ENCODE peak calls at places on chromosomes 1 and 21, in seven cellular contexts. One of them, this sample, is unnamed.

GRCh38 chr1:211095381-211095780 is 38.6 kb downstream of the KCNH1 start:
- DNase-seq in HCT116: no peak
- DNase-seq in suprapubic skin: no peak
- DNase-seq in ovary: no peak
- DNase-seq in A549: no peak
- DNase-seq in tibial nerve: no peak
- DNase-seq in NB4: no peak
- DNase-seq in this sample: no peak

GRCh38 chr1:65265296-65266271 is 43.8 kb upstream of the DNAJC6 start:
- DNase-seq in tibial nerve: no peak
- DNase-seq in ovary: peak
- DNase-seq in NB4: no peak
- DNase-seq in suprapubic skin: no peak
- DNase-seq in HCT116: no peak
- DNase-seq in A549: no peak
- DNase-seq in this sample: no peak

GRCh38 chr1:64343105-64343960 is 126.6 kb upstream of the CACHD1 start:
- DNase-seq in suprapubic skin: no peak
- DNase-seq in A549: peak
- DNase-seq in ovary: no peak
- DNase-seq in HCT116: peak
- DNase-seq in NB4: no peak
- DNase-seq in tibial nerve: no peak
- DNase-seq in this sample: no peak

GRCh38 chr1:89635825-89636815 is 3.2 kb downstream of the LRRC8C start:
- DNase-seq in suprapubic skin: no peak
- DNase-seq in tibial nerve: no peak
- DNase-seq in NB4: no peak
- DNase-seq in HCT116: no peak
- DNase-seq in A549: no peak
- DNase-seq in ovary: no peak
- DNase-seq in this sample: no peak

GRCh38 chr1:187226396-187226795 is 397.6 kb downstream of the PLA2G4A start:
- DNase-seq in ovary: no peak
- DNase-seq in suprapubic skin: no peak
- DNase-seq in NB4: no peak
- DNase-seq in A549: no peak
- DNase-seq in tibial nerve: no peak
- DNase-seq in HCT116: no peak
- DNase-seq in this sample: no peak

GRCh38 chr1:36089393-36090121 is 865 bp downstream of the ADPRS start:
- DNase-seq in tibial nerve: no peak
- DNase-seq in HCT116: no peak
- DNase-seq in NB4: peak
- DNase-seq in A549: no peak
- DNase-seq in suprapubic skin: no peak
- DNase-seq in ovary: no peak
- DNase-seq in this sample: peak

GRCh38 chr1:6008696-6009095 is 16.5 kb upstream of the NPHP4 start:
- DNase-seq in suprapubic skin: no peak
- DNase-seq in HCT116: no peak
- DNase-seq in NB4: no peak
- DNase-seq in ovary: no peak
- DNase-seq in tibial nerve: no peak
- DNase-seq in A549: no peak
- DNase-seq in this sample: no peak

GRCh38 chr1:40530735-40531380 is 579 bp upstream of the ZNF684 start:
- DNase-seq in NB4: peak
- DNase-seq in ovary: no peak
- DNase-seq in A549: peak
- DNase-seq in HCT116: no peak
- DNase-seq in tibial nerve: no peak
- DNase-seq in suprapubic skin: no peak
- DNase-seq in this sample: no peak

GRCh38 chr1:154772611-154773515 is 97.2 kb downstream of the KCNN3 start:
- DNase-seq in suprapubic skin: peak
- DNase-seq in A549: no peak
- DNase-seq in ovary: no peak
- DNase-seq in NB4: no peak
- DNase-seq in HCT116: no peak
- DNase-seq in tibial nerve: no peak
- DNase-seq in this sample: no peak

GRCh38 chr1:201213926-201214325 is 23.3 kb downstream of the IGFN1 start:
- DNase-seq in A549: no peak
- DNase-seq in HCT116: no peak
- DNase-seq in NB4: no peak
- DNase-seq in ovary: no peak
- DNase-seq in tibial nerve: no peak
- DNase-seq in suprapubic skin: peak
- DNase-seq in this sample: no peak

GRCh38 chr1:61741682-61742619 is at the start of gene PATJ:
- DNase-seq in NB4: no peak
- DNase-seq in ovary: peak
- DNase-seq in A549: peak
- DNase-seq in HCT116: peak
- DNase-seq in suprapubic skin: peak
- DNase-seq in tibial nerve: peak
- DNase-seq in this sample: peak

GRCh38 chr1:241677171-241677570 is 25.1 kb downstream of the WDR64 start:
- DNase-seq in NB4: no peak
- DNase-seq in A549: no peak
- DNase-seq in ovary: no peak
- DNase-seq in tibial nerve: no peak
- DNase-seq in HCT116: no peak
- DNase-seq in suprapubic skin: no peak
- DNase-seq in this sample: no peak

GRCh38 chr21:46619846-46620245 is 15.0 kb upstream of the S100B start:
- DNase-seq in A549: no peak
- DNase-seq in suprapubic skin: no peak
- DNase-seq in ovary: no peak
- DNase-seq in NB4: no peak
- DNase-seq in HCT116: no peak
- DNase-seq in tibial nerve: no peak
- DNase-seq in this sample: no peak

GRCh38 chr1:167532375-167532774 is 14.0 kb upstream of the CD247 start:
- DNase-seq in HCT116: no peak
- DNase-seq in tibial nerve: no peak
- DNase-seq in NB4: no peak
- DNase-seq in A549: no peak
- DNase-seq in suprapubic skin: no peak
- DNase-seq in ovary: no peak
- DNase-seq in this sample: no peak

GRCh38 chr21:29265690-29266479 is 32.8 kb upstream of the BACH1 start:
- DNase-seq in tibial nerve: no peak
- DNase-seq in HCT116: no peak
- DNase-seq in ovary: no peak
- DNase-seq in suprapubic skin: no peak
- DNase-seq in NB4: peak
- DNase-seq in A549: no peak
- DNase-seq in this sample: no peak

DNA sequence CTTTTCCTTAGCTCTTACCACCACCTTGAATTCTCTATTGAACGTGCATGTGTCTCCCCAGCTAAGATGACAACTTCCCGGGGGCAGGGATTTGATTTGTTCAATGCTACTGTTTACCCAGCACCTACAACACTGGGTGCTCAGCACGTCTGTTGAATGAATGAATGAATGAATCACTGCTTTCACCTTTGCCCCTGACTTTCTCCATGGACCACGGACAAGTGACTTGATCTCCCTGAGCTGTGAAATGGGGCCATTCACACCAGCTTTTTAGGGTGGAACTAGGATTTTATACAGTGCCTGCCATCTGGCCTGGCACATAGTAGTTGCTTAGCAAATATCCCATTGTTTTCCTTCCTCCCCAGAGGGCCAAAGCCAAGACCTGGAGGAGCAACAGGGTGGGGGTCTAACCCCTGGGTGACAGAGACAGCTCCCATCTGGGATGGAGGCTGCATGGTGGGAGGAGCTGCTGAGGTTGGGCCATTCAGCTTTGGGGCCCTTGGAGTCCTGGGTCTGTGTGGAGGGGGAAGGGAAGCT is 15.7 kb downstream of the TNFRSF1B start:
- DNase-seq in ovary: no peak
- DNase-seq in HCT116: no peak
- DNase-seq in A549: no peak
- DNase-seq in tibial nerve: no peak
- DNase-seq in suprapubic skin: no peak
- DNase-seq in NB4: no peak
- DNase-seq in this sample: no peak
- H3K4me3 ChIP-seq in ovary: no peak
- H3K4me3 ChIP-seq in HCT116: no peak
- H3K4me3 ChIP-seq in A549: no peak
- H3K4me3 ChIP-seq in tibial nerve: no peak
- H3K4me3 ChIP-seq in suprapubic skin: no peak
- H3K4me3 ChIP-seq in NB4: no peak
- H3K4me3 ChIP-seq in this sample: no peak

GRCh38 chr1:151290709-151291303 is 8.7 kb downstream of the ZNF687 start:
- DNase-seq in suprapubic skin: no peak
- DNase-seq in tibial nerve: no peak
- DNase-seq in HCT116: no peak
- DNase-seq in ovary: no peak
- DNase-seq in NB4: peak
- DNase-seq in A549: no peak
- DNase-seq in this sample: no peak

GRCh38 chr1:151288502-151288901 is 6.4 kb downstream of the ZNF687 start:
- DNase-seq in HCT116: no peak
- DNase-seq in tibial nerve: no peak
- DNase-seq in NB4: no peak
- DNase-seq in A549: no peak
- DNase-seq in ovary: no peak
- DNase-seq in suprapubic skin: no peak
- DNase-seq in this sample: no peak

GRCh38 chr1:151289991-151290708 is 8.1 kb downstream of the ZNF687 start:
- DNase-seq in HCT116: no peak
- DNase-seq in A549: no peak
- DNase-seq in suprapubic skin: no peak
- DNase-seq in NB4: no peak
- DNase-seq in tibial nerve: no peak
- DNase-seq in ovary: no peak
- DNase-seq in this sample: no peak

GRCh38 chr1:151287767-151288500 is 5.8 kb downstream of the ZNF687 start:
- DNase-seq in A549: no peak
- DNase-seq in tibial nerve: no peak
- DNase-seq in ovary: no peak
- DNase-seq in NB4: no peak
- DNase-seq in HCT116: no peak
- DNase-seq in suprapubic skin: no peak
- DNase-seq in this sample: no peak

DNA sequence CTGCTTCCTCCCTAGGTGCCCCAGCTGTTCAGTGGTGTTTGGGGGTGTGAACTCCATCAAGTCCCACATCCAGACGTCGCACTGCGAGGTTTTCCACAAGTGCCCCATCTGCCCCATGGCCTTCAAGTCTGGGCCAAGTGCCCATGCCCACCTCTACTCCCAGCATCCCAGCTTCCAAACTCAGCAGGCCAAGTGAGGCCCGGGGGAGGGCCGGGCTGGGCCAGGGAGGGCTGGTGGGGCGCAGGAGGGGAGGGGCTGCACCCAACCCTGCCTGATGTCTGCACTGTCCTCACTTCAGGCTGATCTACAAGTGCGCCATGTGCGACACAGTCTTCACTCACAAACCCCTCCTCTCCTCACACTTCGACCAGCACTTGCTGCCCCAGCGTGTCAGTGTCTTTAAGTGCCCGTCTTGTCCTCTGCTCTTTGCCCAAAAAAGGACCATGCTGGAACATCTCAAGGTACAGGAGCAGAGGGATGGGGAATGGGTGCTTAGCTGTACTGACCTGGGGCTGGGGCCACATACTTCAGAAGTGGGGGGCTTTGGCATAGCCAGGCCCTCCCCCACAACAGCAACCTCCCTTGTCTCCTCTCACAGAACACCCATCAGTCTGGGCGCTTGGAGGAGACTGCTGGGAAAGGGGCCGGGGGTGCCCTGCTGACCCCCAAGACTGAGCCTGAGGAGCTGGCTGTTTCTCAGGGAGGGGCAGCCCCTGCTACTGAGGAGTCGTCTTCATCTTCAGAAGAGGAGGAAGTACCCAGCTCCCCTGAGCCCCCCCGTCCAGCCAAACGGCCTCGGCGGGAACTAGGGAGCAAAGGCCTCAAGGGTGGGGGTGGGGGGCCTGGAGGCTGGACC is 7.2 kb downstream of the ZNF687 start:
- DNase-seq in ovary: no peak
- DNase-seq in NB4: no peak
- DNase-seq in tibial nerve: no peak
- DNase-seq in suprapubic skin: no peak
- DNase-seq in A549: no peak
- DNase-seq in HCT116: no peak
- DNase-seq in this sample: no peak
- TF ChIP-seq POLR2A in ovary: no peak
- TF ChIP-seq POLR2A in NB4: no peak
- TF ChIP-seq POLR2A in tibial nerve: no peak
- TF ChIP-seq POLR2A in suprapubic skin: no peak
- TF ChIP-seq POLR2A in A549: no peak
- TF ChIP-seq POLR2A in HCT116: no peak
- TF ChIP-seq POLR2A in this sample: no peak

GRCh38 chr1:52727956-52728656 is 1.9 kb downstream of the ZYG11B start:
- DNase-seq in ovary: no peak
- DNase-seq in tibial nerve: no peak
- DNase-seq in A549: no peak
- DNase-seq in suprapubic skin: no peak
- DNase-seq in HCT116: no peak
- DNase-seq in NB4: no peak
- DNase-seq in this sample: no peak
- H3K4me3 ChIP-seq in ovary: peak
- H3K4me3 ChIP-seq in tibial nerve: no peak
- H3K4me3 ChIP-seq in A549: no peak
- H3K4me3 ChIP-seq in suprapubic skin: peak
- H3K4me3 ChIP-seq in HCT116: no peak
- H3K4me3 ChIP-seq in NB4: no peak
- H3K4me3 ChIP-seq in this sample: peak

DNA sequence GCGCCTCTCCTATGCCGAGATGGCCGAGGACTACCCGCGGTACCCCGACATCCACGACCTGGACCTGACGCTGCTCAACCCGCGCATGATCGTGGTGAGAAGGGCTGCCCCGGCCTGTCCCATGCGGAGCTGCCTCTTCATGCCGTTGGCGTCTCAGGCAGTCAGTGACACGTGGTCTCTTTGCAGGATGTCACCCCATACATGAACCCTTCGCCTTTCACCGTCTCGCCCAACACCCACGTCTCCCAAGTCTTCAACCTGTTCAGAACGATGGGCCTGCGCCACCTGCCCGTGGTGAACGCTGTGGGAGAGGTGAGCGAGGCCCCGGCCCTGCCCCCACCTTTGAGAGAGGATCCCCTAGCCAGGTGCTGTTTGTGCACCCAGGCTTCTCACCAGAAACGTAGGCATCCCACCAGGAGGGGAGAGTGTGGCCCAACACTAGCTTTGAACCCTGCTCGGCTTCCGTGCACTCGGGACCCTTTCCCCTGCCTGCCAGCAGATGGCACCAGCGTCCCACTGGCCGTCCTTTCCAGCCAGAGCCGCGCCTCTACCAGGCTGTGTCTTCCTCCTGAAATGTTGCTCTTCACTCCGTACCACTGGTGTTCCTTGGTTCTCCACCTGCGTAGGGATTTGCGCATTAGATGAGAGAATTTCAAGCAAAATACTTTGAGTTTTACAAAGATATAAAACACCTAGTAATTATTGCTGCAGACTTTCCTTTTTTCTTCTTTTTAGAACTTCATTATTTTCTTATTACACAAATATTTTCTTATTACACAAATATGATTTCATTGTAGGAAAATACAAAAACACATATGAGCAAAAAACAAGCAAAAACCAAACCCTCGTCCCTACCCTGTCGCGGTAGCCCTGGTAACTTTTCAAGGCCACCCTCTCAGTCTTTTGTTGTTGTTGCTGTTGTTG is 9.0 kb downstream of the NPPA start:
- DNase-seq in A549: peak
- DNase-seq in HCT116: no peak
- DNase-seq in tibial nerve: peak
- DNase-seq in NB4: peak
- DNase-seq in ovary: peak
- DNase-seq in suprapubic skin: peak
- DNase-seq in this sample: peak
- TF ChIP-seq POLR2A in A549: no peak
- TF ChIP-seq POLR2A in HCT116: no peak
- TF ChIP-seq POLR2A in tibial nerve: no peak
- TF ChIP-seq POLR2A in NB4: no peak
- TF ChIP-seq POLR2A in ovary: no peak
- TF ChIP-seq POLR2A in suprapubic skin: no peak
- TF ChIP-seq POLR2A in this sample: no peak

This sample was measured in right lobe of liver.